ENCODE peak calls at places on chromosomes 1 and 21, in nine cellular contexts. One of them, this sample, is unnamed.

GRCh38 chr1:29743931-29744330 is 507.6 kb downstream of the PTPRU start:
- DNase-seq in HFF-Myc: no peak
- DNase-seq in psoas muscle: no peak
- DNase-seq in endothelial cell of umbilical vein: no peak
- DNase-seq in uterus: no peak
- DNase-seq in fibroblast of mammary gland: no peak
- DNase-seq in sigmoid colon: peak
- DNase-seq in AG04450: no peak
- DNase-seq in MM.1S: no peak
- DNase-seq in this sample: no peak

GRCh38 chr1:53550201-53550741 is 91.1 kb downstream of the DMRTB1 start:
- DNase-seq in HFF-Myc: no peak
- DNase-seq in psoas muscle: no peak
- DNase-seq in endothelial cell of umbilical vein: no peak
- DNase-seq in uterus: peak
- DNase-seq in fibroblast of mammary gland: peak
- DNase-seq in sigmoid colon: peak
- DNase-seq in AG04450: no peak
- DNase-seq in MM.1S: no peak
- DNase-seq in this sample: no peak

GRCh38 chr1:80668370-80668769 is 1132.4 kb upstream of the ADGRL2 start:
- DNase-seq in HFF-Myc: no peak
- DNase-seq in psoas muscle: no peak
- DNase-seq in endothelial cell of umbilical vein: no peak
- DNase-seq in uterus: no peak
- DNase-seq in fibroblast of mammary gland: no peak
- DNase-seq in sigmoid colon: no peak
- DNase-seq in AG04450: no peak
- DNase-seq in MM.1S: peak
- DNase-seq in this sample: no peak

GRCh38 chr21:33157303-33157702 is 72.4 kb upstream of the IFNAR2 start:
- DNase-seq in HFF-Myc: no peak
- DNase-seq in psoas muscle: no peak
- DNase-seq in endothelial cell of umbilical vein: no peak
- DNase-seq in uterus: no peak
- DNase-seq in fibroblast of mammary gland: no peak
- DNase-seq in sigmoid colon: no peak
- DNase-seq in AG04450: no peak
- DNase-seq in MM.1S: no peak
- DNase-seq in this sample: no peak

GRCh38 chr1:66553846-66554245 is 19.9 kb downstream of the SGIP1 start:
- DNase-seq in HFF-Myc: no peak
- DNase-seq in psoas muscle: no peak
- DNase-seq in endothelial cell of umbilical vein: no peak
- DNase-seq in uterus: no peak
- DNase-seq in fibroblast of mammary gland: peak
- DNase-seq in sigmoid colon: no peak
- DNase-seq in AG04450: no peak
- DNase-seq in MM.1S: no peak
- DNase-seq in this sample: no peak

GRCh38 chr1:28296401-28297220 is 32.2 kb upstream of the MED18 start:
- DNase-seq in HFF-Myc: peak
- DNase-seq in psoas muscle: no peak
- DNase-seq in endothelial cell of umbilical vein: no peak
- DNase-seq in uterus: peak
- DNase-seq in fibroblast of mammary gland: peak
- DNase-seq in sigmoid colon: peak
- DNase-seq in AG04450: no peak
- DNase-seq in MM.1S: no peak
- DNase-seq in this sample: no peak

GRCh38 chr1:44484155-44484688 is 79.2 kb downstream of the RNF220 start:
- DNase-seq in HFF-Myc: no peak
- DNase-seq in psoas muscle: no peak
- DNase-seq in endothelial cell of umbilical vein: peak
- DNase-seq in uterus: no peak
- DNase-seq in fibroblast of mammary gland: peak
- DNase-seq in sigmoid colon: no peak
- DNase-seq in AG04450: no peak
- DNase-seq in MM.1S: no peak
- DNase-seq in this sample: no peak

GRCh38 chr21:17602874-17603273 is 9.8 kb downstream of the BTG3 start:
- DNase-seq in HFF-Myc: no peak
- DNase-seq in psoas muscle: no peak
- DNase-seq in endothelial cell of umbilical vein: no peak
- DNase-seq in uterus: no peak
- DNase-seq in fibroblast of mammary gland: peak
- DNase-seq in sigmoid colon: no peak
- DNase-seq in AG04450: no peak
- DNase-seq in MM.1S: no peak
- DNase-seq in this sample: no peak

GRCh38 chr1:34749983-34750382 is 4.9 kb upstream of the GJB5 start:
- DNase-seq in HFF-Myc: no peak
- DNase-seq in psoas muscle: no peak
- DNase-seq in endothelial cell of umbilical vein: no peak
- DNase-seq in uterus: no peak
- DNase-seq in fibroblast of mammary gland: no peak
- DNase-seq in sigmoid colon: no peak
- DNase-seq in AG04450: no peak
- DNase-seq in MM.1S: no peak
- DNase-seq in this sample: no peak

GRCh38 chr1:32828341-32828740 is 10.9 kb downstream of the S100PBP start:
- DNase-seq in HFF-Myc: no peak
- DNase-seq in psoas muscle: no peak
- DNase-seq in endothelial cell of umbilical vein: peak
- DNase-seq in uterus: no peak
- DNase-seq in fibroblast of mammary gland: no peak
- DNase-seq in sigmoid colon: no peak
- DNase-seq in AG04450: no peak
- DNase-seq in MM.1S: no peak
- DNase-seq in this sample: no peak

GRCh38 chr21:43340491-43341348 is 86.2 kb downstream of the SIK1 start:
- DNase-seq in HFF-Myc: no peak
- DNase-seq in psoas muscle: peak
- DNase-seq in endothelial cell of umbilical vein: peak
- DNase-seq in uterus: no peak
- DNase-seq in fibroblast of mammary gland: peak
- DNase-seq in sigmoid colon: no peak
- DNase-seq in AG04450: peak
- DNase-seq in MM.1S: no peak
- DNase-seq in this sample: no peak

GRCh38 chr1:29096255-29096896 is 27.3 kb downstream of the TMEM200B start:
- DNase-seq in HFF-Myc: no peak
- DNase-seq in psoas muscle: no peak
- DNase-seq in endothelial cell of umbilical vein: no peak
- DNase-seq in uterus: no peak
- DNase-seq in fibroblast of mammary gland: no peak
- DNase-seq in sigmoid colon: no peak
- DNase-seq in AG04450: no peak
- DNase-seq in MM.1S: no peak
- DNase-seq in this sample: no peak

GRCh38 chr1:114353233-114353632 is 157.8 kb downstream of the TRIM33 start:
- DNase-seq in HFF-Myc: peak
- DNase-seq in psoas muscle: peak
- DNase-seq in endothelial cell of umbilical vein: peak
- DNase-seq in uterus: peak
- DNase-seq in fibroblast of mammary gland: peak
- DNase-seq in sigmoid colon: peak
- DNase-seq in AG04450: peak
- DNase-seq in MM.1S: no peak
- DNase-seq in this sample: peak

GRCh38 chr1:10616696-10617095 is 141.9 kb downstream of the PEX14 start:
- DNase-seq in HFF-Myc: no peak
- DNase-seq in psoas muscle: no peak
- DNase-seq in endothelial cell of umbilical vein: no peak
- DNase-seq in uterus: peak
- DNase-seq in fibroblast of mammary gland: no peak
- DNase-seq in sigmoid colon: peak
- DNase-seq in AG04450: no peak
- DNase-seq in MM.1S: no peak
- DNase-seq in this sample: no peak

GRCh38 chr1:236282159-236282716 is 480 bp upstream of the ERO1B start:
- DNase-seq in HFF-Myc: no peak
- DNase-seq in psoas muscle: no peak
- DNase-seq in endothelial cell of umbilical vein: no peak
- DNase-seq in uterus: no peak
- DNase-seq in fibroblast of mammary gland: peak
- DNase-seq in sigmoid colon: no peak
- DNase-seq in AG04450: no peak
- DNase-seq in MM.1S: peak
- DNase-seq in this sample: peak

GRCh38 chr1:36372617-36373016 is 13.1 kb downstream of the STK40 start:
- DNase-seq in HFF-Myc: no peak
- DNase-seq in psoas muscle: no peak
- DNase-seq in endothelial cell of umbilical vein: no peak
- DNase-seq in uterus: no peak
- DNase-seq in fibroblast of mammary gland: no peak
- DNase-seq in sigmoid colon: no peak
- DNase-seq in AG04450: no peak
- DNase-seq in MM.1S: no peak
- DNase-seq in this sample: no peak

DNA sequence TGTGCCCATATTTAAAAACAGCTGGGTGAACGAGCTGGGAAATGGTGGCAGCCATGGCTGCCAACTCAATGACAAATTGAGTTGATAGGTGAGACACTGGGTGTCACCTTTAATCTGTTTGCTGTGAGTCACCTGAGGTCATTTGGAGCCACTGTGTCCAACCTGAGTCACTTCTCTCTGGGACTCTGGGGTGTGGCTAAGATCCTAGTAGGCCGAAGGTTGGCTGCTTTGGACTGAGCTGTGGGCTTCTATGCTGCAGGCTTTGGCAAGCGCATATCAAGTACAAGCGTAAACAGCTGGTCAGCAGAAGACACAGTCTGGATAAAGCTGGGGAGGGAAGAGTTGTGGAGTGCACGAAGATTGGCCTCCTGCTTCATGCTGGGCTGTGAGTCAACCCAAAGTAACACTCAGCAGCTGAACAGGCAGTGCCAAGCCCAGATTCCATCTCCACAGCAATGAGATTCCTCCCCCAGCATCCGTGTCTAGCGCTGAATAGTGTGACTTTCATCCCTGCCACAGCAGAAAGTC is 24.0 kb downstream of the TEX35 start:
- DNase-seq in HFF-Myc: peak
- DNase-seq in psoas muscle: peak
- DNase-seq in endothelial cell of umbilical vein: no peak
- DNase-seq in uterus: peak
- DNase-seq in fibroblast of mammary gland: peak
- DNase-seq in sigmoid colon: peak
- DNase-seq in AG04450: peak
- DNase-seq in MM.1S: no peak
- DNase-seq in this sample: no peak
- H3K4me3 ChIP-seq in HFF-Myc: no peak
- H3K4me3 ChIP-seq in psoas muscle: no peak
- H3K4me3 ChIP-seq in endothelial cell of umbilical vein: no peak
- H3K4me3 ChIP-seq in uterus: no peak
- H3K4me3 ChIP-seq in fibroblast of mammary gland: no peak
- H3K4me3 ChIP-seq in sigmoid colon: no peak
- H3K4me3 ChIP-seq in AG04450: no peak
- H3K4me3 ChIP-seq in MM.1S: no peak
- H3K4me3 ChIP-seq in this sample: no peak

GRCh38 chr21:35107520-35107919 is 58.4 kb upstream of the RUNX1 start:
- DNase-seq in HFF-Myc: no peak
- DNase-seq in psoas muscle: no peak
- DNase-seq in endothelial cell of umbilical vein: no peak
- DNase-seq in uterus: no peak
- DNase-seq in fibroblast of mammary gland: no peak
- DNase-seq in sigmoid colon: no peak
- DNase-seq in AG04450: no peak
- DNase-seq in MM.1S: no peak
- DNase-seq in this sample: no peak
- TF ChIP-seq CTCF in HFF-Myc: no peak
- TF ChIP-seq CTCF in psoas muscle: no peak
- TF ChIP-seq CTCF in endothelial cell of umbilical vein: no peak
- TF ChIP-seq CTCF in uterus: no peak
- TF ChIP-seq CTCF in fibroblast of mammary gland: no peak
- TF ChIP-seq CTCF in sigmoid colon: no peak
- TF ChIP-seq CTCF in AG04450: no peak
- TF ChIP-seq CTCF in MM.1S: no peak
- TF ChIP-seq CTCF in this sample: no peak

GRCh38 chr21:44706706-44707615 is 4.4 kb downstream of the TSPEAR start:
- DNase-seq in HFF-Myc: no peak
- DNase-seq in psoas muscle: peak
- DNase-seq in endothelial cell of umbilical vein: no peak
- DNase-seq in uterus: peak
- DNase-seq in fibroblast of mammary gland: no peak
- DNase-seq in sigmoid colon: no peak
- DNase-seq in AG04450: no peak
- DNase-seq in MM.1S: no peak
- DNase-seq in this sample: no peak
- H3K4me3 ChIP-seq in HFF-Myc: no peak
- H3K4me3 ChIP-seq in psoas muscle: no peak
- H3K4me3 ChIP-seq in endothelial cell of umbilical vein: no peak
- H3K4me3 ChIP-seq in uterus: no peak
- H3K4me3 ChIP-seq in fibroblast of mammary gland: no peak
- H3K4me3 ChIP-seq in sigmoid colon: no peak
- H3K4me3 ChIP-seq in AG04450: no peak
- H3K4me3 ChIP-seq in MM.1S: no peak
- H3K4me3 ChIP-seq in this sample: no peak

GRCh38 chr1:22790232-22791008 is 79.8 kb downstream of the EPHB2 start:
- DNase-seq in HFF-Myc: no peak
- DNase-seq in psoas muscle: no peak
- DNase-seq in endothelial cell of umbilical vein: no peak
- DNase-seq in uterus: no peak
- DNase-seq in fibroblast of mammary gland: no peak
- DNase-seq in sigmoid colon: no peak
- DNase-seq in AG04450: no peak
- DNase-seq in MM.1S: no peak
- DNase-seq in this sample: no peak

GRCh38 chr1:22789356-22789994 is 78.8 kb downstream of the EPHB2 start:
- DNase-seq in HFF-Myc: no peak
- DNase-seq in psoas muscle: no peak
- DNase-seq in endothelial cell of umbilical vein: no peak
- DNase-seq in uterus: no peak
- DNase-seq in fibroblast of mammary gland: no peak
- DNase-seq in sigmoid colon: no peak
- DNase-seq in AG04450: no peak
- DNase-seq in MM.1S: no peak
- DNase-seq in this sample: no peak

GRCh38 chr1:22786719-22787489 is 76.3 kb downstream of the EPHB2 start:
- DNase-seq in HFF-Myc: no peak
- DNase-seq in psoas muscle: no peak
- DNase-seq in endothelial cell of umbilical vein: no peak
- DNase-seq in uterus: no peak
- DNase-seq in fibroblast of mammary gland: no peak
- DNase-seq in sigmoid colon: no peak
- DNase-seq in AG04450: no peak
- DNase-seq in MM.1S: no peak
- DNase-seq in this sample: no peak

GRCh38 chr1:22787636-22788035 is 77.0 kb downstream of the EPHB2 start:
- DNase-seq in HFF-Myc: no peak
- DNase-seq in psoas muscle: no peak
- DNase-seq in endothelial cell of umbilical vein: no peak
- DNase-seq in uterus: no peak
- DNase-seq in fibroblast of mammary gland: no peak
- DNase-seq in sigmoid colon: no peak
- DNase-seq in AG04450: no peak
- DNase-seq in MM.1S: no peak
- DNase-seq in this sample: no peak

DNA sequence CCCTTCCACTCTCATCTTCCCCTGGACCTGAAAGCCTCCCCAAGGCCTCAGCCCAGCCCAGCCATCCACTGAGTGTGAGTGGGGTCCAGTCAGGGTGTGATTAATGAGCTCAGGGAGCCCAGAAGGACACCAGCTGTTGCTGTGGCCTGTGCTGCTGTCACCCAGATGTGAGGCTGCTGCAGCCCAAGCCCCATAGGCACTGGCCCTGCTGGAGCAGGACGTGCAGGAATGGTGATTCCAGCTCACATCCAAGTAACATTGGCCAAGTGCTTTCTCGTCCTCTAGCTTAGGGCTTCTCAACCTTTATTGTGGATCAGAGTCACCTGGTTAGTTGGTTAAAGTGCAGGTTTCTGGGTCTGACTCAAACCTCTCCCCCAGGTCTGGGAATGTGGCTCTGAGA is 77.7 kb downstream of the EPHB2 start:
- DNase-seq in HFF-Myc: no peak
- DNase-seq in psoas muscle: no peak
- DNase-seq in endothelial cell of umbilical vein: no peak
- DNase-seq in uterus: no peak
- DNase-seq in fibroblast of mammary gland: no peak
- DNase-seq in sigmoid colon: no peak
- DNase-seq in AG04450: no peak
- DNase-seq in MM.1S: no peak
- DNase-seq in this sample: no peak
- TF ChIP-seq CTCF in HFF-Myc: no peak
- TF ChIP-seq CTCF in psoas muscle: no peak
- TF ChIP-seq CTCF in endothelial cell of umbilical vein: no peak
- TF ChIP-seq CTCF in uterus: no peak
- TF ChIP-seq CTCF in fibroblast of mammary gland: no peak
- TF ChIP-seq CTCF in sigmoid colon: no peak
- TF ChIP-seq CTCF in AG04450: no peak
- TF ChIP-seq CTCF in MM.1S: no peak
- TF ChIP-seq CTCF in this sample: no peak

This sample was measured in GM12865.